ENCODE peak calls at places on chromosomes 2 and 18, in four cellular contexts. One of them, this sample, is unnamed.

GRCh38 chr18:2108581-2108980 is 462.7 kb downstream of the METTL4 start:
- DNase-seq in substantia nigra: no peak
- DNase-seq in hepatic stellate cell: no peak
- DNase-seq in GM13976: no peak
- DNase-seq in this sample: no peak

GRCh38 chr18:49473721-49474120 is 13.3 kb upstream of the DYM start:
- DNase-seq in substantia nigra: no peak
- DNase-seq in hepatic stellate cell: no peak
- DNase-seq in GM13976: no peak
- DNase-seq in this sample: no peak

GRCh38 chr2:237465515-237466227 is 21.4 kb upstream of the MLPH start:
- DNase-seq in substantia nigra: no peak
- DNase-seq in hepatic stellate cell: peak
- DNase-seq in GM13976: no peak
- DNase-seq in this sample: no peak

GRCh38 chr2:176491172-176491904 is 222.1 kb downstream of the MTX2 start:
- DNase-seq in substantia nigra: no peak
- DNase-seq in hepatic stellate cell: no peak
- DNase-seq in GM13976: peak
- DNase-seq in this sample: no peak

GRCh38 chr2:120489023-120489422 is 143.1 kb downstream of the INHBB start:
- DNase-seq in substantia nigra: no peak
- DNase-seq in hepatic stellate cell: no peak
- DNase-seq in GM13976: no peak
- DNase-seq in this sample: no peak

GRCh38 chr2:234496442-234496834 is 443 bp downstream of the ARL4C start:
- DNase-seq in substantia nigra: no peak
- DNase-seq in hepatic stellate cell: peak
- DNase-seq in GM13976: no peak
- DNase-seq in this sample: no peak

GRCh38 chr2:120926463-120927165 is 190.9 kb downstream of the GLI2 start:
- DNase-seq in substantia nigra: no peak
- DNase-seq in hepatic stellate cell: no peak
- DNase-seq in GM13976: no peak
- DNase-seq in this sample: no peak

GRCh38 chr2:33266467-33266866 is 210.0 kb upstream of the RASGRP3 start:
- DNase-seq in substantia nigra: no peak
- DNase-seq in hepatic stellate cell: no peak
- DNase-seq in GM13976: no peak
- DNase-seq in this sample: no peak

GRCh38 chr2:160060297-160060696 is 2.1 kb downstream of the PLA2R1 start:
- DNase-seq in substantia nigra: no peak
- DNase-seq in hepatic stellate cell: no peak
- DNase-seq in GM13976: no peak
- DNase-seq in this sample: no peak

GRCh38 chr2:157460384-157460837 is 16.5 kb upstream of the CYTIP start:
- DNase-seq in substantia nigra: no peak
- DNase-seq in hepatic stellate cell: no peak
- DNase-seq in GM13976: no peak
- DNase-seq in this sample: no peak

GRCh38 chr2:143686585-143687164 is 557.5 kb downstream of the ARHGAP15 start:
- DNase-seq in substantia nigra: no peak
- DNase-seq in hepatic stellate cell: peak
- DNase-seq in GM13976: peak
- DNase-seq in this sample: no peak

GRCh38 chr18:75283758-75284157 is 73.2 kb downstream of the TSHZ1 start:
- DNase-seq in substantia nigra: no peak
- DNase-seq in hepatic stellate cell: no peak
- DNase-seq in GM13976: no peak
- DNase-seq in this sample: no peak

GRCh38 chr18:13313006-13313661 is 94.6 kb downstream of the LDLRAD4 start:
- DNase-seq in substantia nigra: no peak
- DNase-seq in hepatic stellate cell: no peak
- DNase-seq in GM13976: no peak
- DNase-seq in this sample: no peak

GRCh38 chr2:235670974-235671787 is 177.3 kb downstream of the AGAP1 start:
- DNase-seq in substantia nigra: no peak
- DNase-seq in hepatic stellate cell: no peak
- DNase-seq in GM13976: no peak
- DNase-seq in this sample: no peak

GRCh38 chr2:85852979-85853498 is 35.8 kb downstream of the ST3GAL5 start:
- DNase-seq in substantia nigra: no peak
- DNase-seq in hepatic stellate cell: peak
- DNase-seq in GM13976: no peak
- DNase-seq in this sample: no peak

GRCh38 chr2:39603436-39603835 is 62.3 kb upstream of the TMEM178A start:
- DNase-seq in substantia nigra: no peak
- DNase-seq in hepatic stellate cell: no peak
- DNase-seq in GM13976: no peak
- DNase-seq in this sample: no peak